ENCODE peak calls at places on chromosome 16, in six cellular contexts. A is suprapubic skin, G is heart left ventricle, Y is HCT116, M is psoas muscle, F is dorsolateral prefrontal cortex. K is an unnamed sample.

GRCh38 chr16:56667581-56668571 is at the start of gene MT1G:
- DNase-seq in A (peak), G (peak), Y (no peak), M (peak), F (no peak), K (no peak)

GRCh38 chr16:11049396-11050059 is 105.2 kb downstream of the CLEC16A start:
- DNase-seq in A (peak), G (no peak), Y (no peak), M (no peak), F (no peak), K (no peak)

GRCh38 chr16:23959069-23959800 is 123.5 kb downstream of the PRKCB start:
- DNase-seq in A (no peak), G (no peak), Y (no peak), M (no peak), F (no peak), K (no peak)

GRCh38 chr16:57594531-57595031 is 33.8 kb upstream of the ADGRG1 start:
- DNase-seq in A (peak), G (no peak), Y (no peak), M (no peak), F (no peak), K (no peak)

GRCh38 chr16:17358846-17359245 is 111.9 kb downstream of the XYLT1 start:
- DNase-seq in A (no peak), G (no peak), Y (no peak), M (no peak), F (no peak), K (no peak)

GRCh38 chr16:52357711-52358110 is 189.2 kb downstream of the TOX3 start:
- DNase-seq in A (no peak), G (no peak), Y (no peak), M (no peak), F (no peak), K (no peak)

GRCh38 chr16:27515874-27516353 is 33.8 kb downstream of the GTF3C1 start:
- DNase-seq in A (no peak), G (no peak), Y (peak), M (no peak), F (no peak), K (peak)

GRCh38 chr16:16014329-16015224 is 65.2 kb downstream of the ABCC1 start:
- DNase-seq in A (no peak), G (peak), Y (no peak), M (peak), F (no peak), K (no peak)

GRCh38 chr16:69906838-69907301 is 44.3 kb upstream of the CLEC18A start:
- DNase-seq in A (no peak), G (no peak), Y (no peak), M (no peak), F (no peak), K (no peak)

GRCh38 chr16:87076950-87077749 is 240.0 kb downstream of the C16orf95 start:
- DNase-seq in A (no peak), G (no peak), Y (peak), M (no peak), F (no peak), K (peak)

GRCh38 chr16:52068447-52069074 is 478.4 kb downstream of the TOX3 start:
- DNase-seq in A (no peak), G (no peak), Y (no peak), M (no peak), F (no peak), K (no peak)

GRCh38 chr16:57809843-57810196 is 7.5 kb upstream of the KIFC3 start:
- DNase-seq in A (no peak), G (peak), Y (no peak), M (no peak), F (no peak), K (no peak)

GRCh38 chr16:73036074-73036826 is 11.7 kb downstream of the ZFHX3 start:
- DNase-seq in A (no peak), G (no peak), Y (no peak), M (no peak), F (no peak), K (peak)

GRCh38 chr16:19393226-19394074 is 24.2 kb upstream of the TMC5 start:
- DNase-seq in A (no peak), G (no peak), Y (peak), M (no peak), F (no peak), K (no peak)

GRCh38 chr16:75110637-75111513 is 5.7 kb downstream of the LDHD start:
- DNase-seq in A (peak), G (peak), Y (peak), M (peak), F (peak), K (peak)

GRCh38 chr16:49441366-49441780 is 67.8 kb downstream of the C16orf78 start:
- DNase-seq in A (no peak), G (peak), Y (no peak), M (peak), F (no peak), K (peak)

GRCh38 chr16:22239131-22239805 is 33.2 kb downstream of the EEF2K start:
- DNase-seq in A (no peak), G (no peak), Y (no peak), M (no peak), F (no peak), K (no peak)

GRCh38 chr16:57226701-57227621 is 18.1 kb upstream of the ARL2BP start:
- DNase-seq in A (no peak), G (no peak), Y (no peak), M (no peak), F (no peak), K (no peak)

GRCh38 chr16:13919330-13919682 is 648 bp upstream of the ERCC4 start:
- DNase-seq in A (no peak), G (no peak), Y (peak), M (no peak), F (no peak), K (peak)

GRCh38 chr16:68866933-68867332 is 23.6 kb downstream of the TANGO6 start:
- DNase-seq in A (no peak), G (no peak), Y (no peak), M (no peak), F (no peak), K (no peak)

GRCh38 chr16:84277244-84277823 is 17.3 kb upstream of the WFDC1 start:
- DNase-seq in A (no peak), G (peak), Y (peak), M (peak), F (peak), K (peak)

GRCh38 chr16:31010539-31010938 is at the start of gene STX1B:
- DNase-seq in A (no peak), G (no peak), Y (no peak), M (no peak), F (peak), K (no peak)

GRCh38 chr16:52547001-52547833 is at the start of gene TOX3:
- DNase-seq in A (no peak), G (peak), Y (no peak), M (no peak), F (no peak), K (peak)

GRCh38 chr16:3938843-3939624 is 58.5 kb upstream of the CREBBP start:
- DNase-seq in A (peak), G (peak), Y (no peak), M (peak), F (no peak), K (peak)

GRCh38 chr16:54282202-54282922 is 4.2 kb downstream of the IRX3 start:
- DNase-seq in A (peak), G (peak), Y (peak), M (peak), F (no peak), K (peak)

GRCh38 chr16:14346278-14347142 is 275.4 kb downstream of the MRTFB start:
- DNase-seq in A (no peak), G (no peak), Y (no peak), M (no peak), F (no peak), K (no peak)

GRCh38 chr16:12794486-12795399 is 8.9 kb downstream of the CPPED1 start:
- DNase-seq in A (no peak), G (peak), Y (no peak), M (peak), F (no peak), K (no peak)

GRCh38 chr16:85936761-85937343 is 37.9 kb downstream of the IRF8 start:
- DNase-seq in A (no peak), G (no peak), Y (no peak), M (no peak), F (no peak), K (no peak)

GRCh38 chr16:68737046-68737729 is at the start of gene CDH1:
- DNase-seq in A (peak), G (peak), Y (peak), M (no peak), F (no peak), K (peak)

GRCh38 chr16:15961557-15962205 is 12.3 kb downstream of the ABCC1 start:
- DNase-seq in A (no peak), G (no peak), Y (no peak), M (no peak), F (no peak), K (no peak)

GRCh38 chr16:57639172-57639571 is 10.7 kb downstream of the ADGRG1 start:
- DNase-seq in A (no peak), G (peak), Y (no peak), M (no peak), F (peak), K (no peak)

GRCh38 chr16:55759983-55760664 is 72.8 kb downstream of the CES1 start:
- DNase-seq in A (peak), G (no peak), Y (no peak), M (peak), F (no peak), K (no peak)

GRCh38 chr16:67967956-67968439 is 439 bp downstream of the SLC12A4 start:
- DNase-seq in A (no peak), G (peak), Y (no peak), M (peak), F (no peak), K (peak)

GRCh38 chr16:1879477-1879876 is 7.5 kb upstream of the MEIOB start:
- DNase-seq in A (no peak), G (no peak), Y (no peak), M (no peak), F (no peak), K (no peak)

GRCh38 chr16:1887711-1888354 is 15.9 kb upstream of the MEIOB start:
- DNase-seq in A (no peak), G (peak), Y (no peak), M (no peak), F (no peak), K (no peak)

GRCh38 chr16:1884889-1885288 is 12.9 kb upstream of the MEIOB start:
- DNase-seq in A (no peak), G (no peak), Y (no peak), M (no peak), F (no peak), K (no peak)

GRCh38 chr16:1890024-1890700 is 18.2 kb upstream of the MEIOB start:
- DNase-seq in A (no peak), G (peak), Y (no peak), M (no peak), F (no peak), K (no peak)

GRCh38 chr16:1884155-1884760 is 12.3 kb upstream of the MEIOB start:
- DNase-seq in A (no peak), G (no peak), Y (peak), M (no peak), F (no peak), K (no peak)
- TF ChIP-seq CTCF in A (peak), G (no peak), Y (peak), M (no peak), F (no peak), K (no peak)

DNA sequence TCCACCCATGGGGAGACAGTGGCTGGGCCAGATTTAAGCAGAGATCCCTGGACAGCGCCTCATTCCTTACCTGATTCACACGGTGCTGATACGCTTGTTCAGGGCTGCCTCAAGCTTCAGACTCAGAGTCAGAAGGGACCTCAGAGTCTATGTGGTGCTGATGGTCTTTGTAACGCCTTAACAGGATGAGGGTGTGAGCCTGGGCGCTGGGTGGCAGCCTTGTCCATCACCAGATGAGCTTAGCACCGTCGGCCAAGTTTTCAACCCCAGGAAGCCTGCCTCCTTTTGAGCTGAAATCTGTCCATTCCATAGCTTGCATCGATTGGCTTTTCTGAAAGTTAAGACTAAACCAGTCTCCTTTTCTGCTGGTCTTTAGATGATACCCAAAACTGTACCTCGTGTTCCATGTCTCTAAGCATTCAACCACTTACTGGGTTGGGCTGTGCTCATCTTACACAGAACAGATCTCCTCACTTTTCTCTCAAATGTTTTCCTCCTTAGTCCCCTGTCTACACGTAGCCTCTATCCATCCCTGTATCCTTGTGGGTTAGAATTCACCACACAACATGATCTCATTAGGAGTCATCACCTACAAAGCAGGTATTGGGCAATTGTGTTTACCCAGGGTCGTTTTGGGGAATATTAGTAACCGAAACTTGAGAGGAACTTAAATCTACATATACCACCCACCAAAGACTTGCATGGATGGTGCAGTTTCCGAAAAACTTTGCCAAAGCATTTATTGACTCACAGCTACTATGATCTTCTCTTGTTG is 573.4 kb downstream of the CDH13 start:
- DNase-seq in A (no peak), G (no peak), Y (no peak), M (no peak), F (peak), K (no peak)
- TF ChIP-seq CTCF in A (no peak), G (peak), Y (no peak), M (peak), F (peak), K (no peak)

GRCh38 chr16:88781140-88782077 is 3.6 kb downstream of the PIEZO1 start:
- DNase-seq in A (no peak), G (no peak), Y (no peak), M (no peak), F (no peak), K (peak)
- TF ChIP-seq CTCF in A (no peak), G (no peak), Y (no peak), M (no peak), F (no peak), K (no peak)

GRCh38 chr16:81495321-81496234 is 51.0 kb downstream of the CMIP start:
- DNase-seq in A (peak), G (peak), Y (no peak), M (peak), F (no peak), K (no peak)
- TF ChIP-seq CTCF in A (peak), G (no peak), Y (no peak), M (no peak), F (no peak), K (no peak)

DNA sequence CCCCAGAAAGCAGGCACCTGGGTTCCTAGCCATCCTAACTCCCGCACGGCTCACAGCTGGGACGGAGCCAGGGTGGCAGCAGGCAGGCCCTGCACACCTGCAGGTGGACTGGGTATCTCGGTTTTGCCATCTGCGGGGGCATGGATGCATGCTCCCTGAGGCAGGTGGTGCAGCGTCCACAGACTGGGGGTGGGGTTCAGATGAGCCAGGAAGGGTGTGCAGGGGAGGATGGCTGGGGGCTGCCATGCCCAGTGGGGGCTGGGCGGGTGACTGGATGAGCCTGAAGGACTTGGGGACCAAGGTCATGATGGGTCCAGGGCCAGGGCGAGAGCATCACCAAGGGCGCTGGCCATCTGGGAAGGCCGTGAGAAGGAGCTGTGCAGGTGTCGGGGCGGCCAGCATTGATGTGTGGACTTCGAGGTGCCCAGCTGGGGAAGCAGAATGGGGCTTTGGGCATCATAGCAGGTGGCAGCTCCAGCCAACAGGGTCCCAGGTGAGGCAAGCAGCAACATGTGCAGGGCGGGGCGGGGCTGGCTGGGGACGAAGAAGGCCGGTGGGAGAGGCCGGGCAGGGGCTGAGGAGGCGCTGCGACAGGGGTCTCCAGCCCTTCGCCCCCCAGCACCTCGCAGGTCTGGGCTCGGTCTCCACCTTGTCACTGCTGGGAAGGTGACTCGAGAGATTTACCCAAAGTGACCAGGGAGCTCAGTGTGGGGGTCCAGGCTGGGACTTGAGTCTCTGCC is 41.0 kb upstream of the ZNF469 start:
- DNase-seq in A (no peak), G (peak), Y (no peak), M (peak), F (no peak), K (no peak)
- TF ChIP-seq CTCF in A (no peak), G (no peak), Y (no peak), M (no peak), F (no peak), K (no peak)

DNA sequence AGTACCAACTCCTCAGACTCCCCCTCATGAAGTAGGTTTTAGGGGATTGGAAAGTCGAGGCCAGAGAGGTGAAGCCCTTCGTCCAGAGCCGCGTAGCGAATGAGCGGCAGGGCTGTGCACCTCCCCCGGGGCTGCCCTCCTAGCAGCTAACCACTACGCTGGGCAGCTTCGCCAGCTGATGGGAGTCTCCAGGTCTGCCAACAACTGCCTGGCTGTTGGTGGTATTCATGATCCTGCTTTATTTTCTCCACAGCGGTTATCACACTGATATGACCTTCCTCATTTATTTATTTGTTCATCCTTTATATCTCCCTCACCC is 773 bp upstream of the NETO2 start:
- DNase-seq in A (no peak), G (no peak), Y (no peak), M (no peak), F (no peak), K (no peak)
- TF ChIP-seq CTCF in A (no peak), G (no peak), Y (no peak), M (no peak), F (no peak), K (no peak)

GRCh38 chr16:386641-387156 is 4.9 kb upstream of the PGAP6 start:
- DNase-seq in A (no peak), G (no peak), Y (no peak), M (no peak), F (no peak), K (no peak)
- TF ChIP-seq CTCF in A (no peak), G (no peak), Y (no peak), M (no peak), F (peak), K (no peak)

K was measured in GM20000.